ENCODE peak calls at places on chromosomes 16 and 17, in eight cellular contexts. V is psoas muscle, W is Calu3, Z is WTC11, D is GM06990, L is BE2C, S is PC-9, T is endothelial cell. J is an unnamed sample.

GRCh38 chr17:61540870-61541269 is 50.1 kb downstream of the NACA2 start:
- DNase-seq in V (no peak), W (no peak), Z (no peak), D (no peak), L (no peak), S (no peak), T (no peak), J (no peak)

GRCh38 chr16:49621240-49622083 is 234.4 kb downstream of the ZNF423 start:
- DNase-seq in V (no peak), W (no peak), Z (no peak), D (no peak), L (peak), S (no peak), T (no peak), J (no peak)

GRCh38 chr16:30786115-30786935 is 680 bp downstream of the ZNF629 start:
- DNase-seq in V (peak), W (peak), Z (peak), D (no peak), L (peak), S (peak), T (peak), J (no peak)

GRCh38 chr17:67420994-67421393 is 43.9 kb downstream of the PITPNC1 start:
- DNase-seq in V (no peak), W (no peak), Z (no peak), D (no peak), L (no peak), S (no peak), T (no peak), J (no peak)

GRCh38 chr17:16391451-16391850 is 10.6 kb downstream of the UBB start:
- DNase-seq in V (no peak), W (no peak), Z (no peak), D (no peak), L (no peak), S (no peak), T (no peak), J (no peak)

GRCh38 chr16:87569601-87570559 is 32.4 kb upstream of the JPH3 start:
- DNase-seq in V (no peak), W (no peak), Z (no peak), D (no peak), L (no peak), S (no peak), T (no peak), J (no peak)

GRCh38 chr16:66608241-66609138 is 4.0 kb downstream of the CMTM3 start:
- DNase-seq in V (peak), W (peak), Z (peak), D (peak), L (peak), S (peak), T (peak), J (peak)

GRCh38 chr17:19686400-19687090 is 29.8 kb downstream of the SLC47A2 start:
- DNase-seq in V (no peak), W (no peak), Z (no peak), D (no peak), L (no peak), S (no peak), T (no peak), J (no peak)

GRCh38 chr17:80363518-80364090 is 51.4 kb upstream of the ENDOV start:
- DNase-seq in V (no peak), W (no peak), Z (no peak), D (no peak), L (no peak), S (no peak), T (no peak), J (no peak)

GRCh38 chr16:12679660-12680272 is 123.9 kb downstream of the CPPED1 start:
- DNase-seq in V (no peak), W (no peak), Z (no peak), D (no peak), L (no peak), S (no peak), T (no peak), J (no peak)

GRCh38 chr17:48483471-48484131 is 47.2 kb downstream of the HOXB1 start:
- DNase-seq in V (peak), W (peak), Z (no peak), D (peak), L (no peak), S (peak), T (peak), J (no peak)

GRCh38 chr16:89052824-89053724 is 40.6 kb upstream of the ACSF3 start:
- DNase-seq in V (no peak), W (peak), Z (no peak), D (no peak), L (no peak), S (peak), T (no peak), J (no peak)

GRCh38 chr17:81471804-81472456 is 40.7 kb downstream of the ACTG1 start:
- DNase-seq in V (peak), W (no peak), Z (peak), D (no peak), L (peak), S (no peak), T (no peak), J (no peak)

GRCh38 chr16:85934210-85934609 is 35.2 kb downstream of the IRF8 start:
- DNase-seq in V (no peak), W (no peak), Z (no peak), D (no peak), L (no peak), S (no peak), T (no peak), J (no peak)

GRCh38 chr17:18191071-18191667 is 7.5 kb downstream of the ALKBH5 start:
- DNase-seq in V (no peak), W (no peak), Z (no peak), D (no peak), L (no peak), S (no peak), T (no peak), J (no peak)

GRCh38 chr16:4272114-4272954 is 489 bp downstream of the TFAP4 start:
- DNase-seq in V (peak), W (peak), Z (peak), D (peak), L (no peak), S (peak), T (peak), J (no peak)

GRCh38 chr17:39667262-39668140 is 752 bp upstream of the PNMT start:
- DNase-seq in V (no peak), W (peak), Z (peak), D (no peak), L (peak), S (peak), T (no peak), J (no peak)

GRCh38 chr17:66715745-66716156 is 119.2 kb upstream of the CACNG5 start:
- DNase-seq in V (no peak), W (peak), Z (no peak), D (no peak), L (no peak), S (peak), T (peak), J (no peak)

GRCh38 chr16:84378567-84378966 is 10.2 kb downstream of the ATP2C2 start:
- DNase-seq in V (no peak), W (no peak), Z (no peak), D (no peak), L (no peak), S (no peak), T (no peak), J (no peak)

GRCh38 chr17:75774988-75775668 is 9.5 kb upstream of the UNK start:
- DNase-seq in V (no peak), W (no peak), Z (no peak), D (no peak), L (no peak), S (peak), T (no peak), J (no peak)

GRCh38 chr16:7867831-7868230 is 535.2 kb downstream of the RBFOX1 start:
- DNase-seq in V (no peak), W (no peak), Z (no peak), D (no peak), L (no peak), S (no peak), T (no peak), J (no peak)

GRCh38 chr16:30723725-30724355 is 24.4 kb upstream of the PHKG2 start:
- DNase-seq in V (no peak), W (no peak), Z (no peak), D (no peak), L (no peak), S (no peak), T (no peak), J (no peak)

GRCh38 chr17:45341389-45342158 is 24.8 kb upstream of the MAP3K14 start:
- DNase-seq in V (peak), W (peak), Z (peak), D (no peak), L (peak), S (peak), T (peak), J (no peak)

DNA sequence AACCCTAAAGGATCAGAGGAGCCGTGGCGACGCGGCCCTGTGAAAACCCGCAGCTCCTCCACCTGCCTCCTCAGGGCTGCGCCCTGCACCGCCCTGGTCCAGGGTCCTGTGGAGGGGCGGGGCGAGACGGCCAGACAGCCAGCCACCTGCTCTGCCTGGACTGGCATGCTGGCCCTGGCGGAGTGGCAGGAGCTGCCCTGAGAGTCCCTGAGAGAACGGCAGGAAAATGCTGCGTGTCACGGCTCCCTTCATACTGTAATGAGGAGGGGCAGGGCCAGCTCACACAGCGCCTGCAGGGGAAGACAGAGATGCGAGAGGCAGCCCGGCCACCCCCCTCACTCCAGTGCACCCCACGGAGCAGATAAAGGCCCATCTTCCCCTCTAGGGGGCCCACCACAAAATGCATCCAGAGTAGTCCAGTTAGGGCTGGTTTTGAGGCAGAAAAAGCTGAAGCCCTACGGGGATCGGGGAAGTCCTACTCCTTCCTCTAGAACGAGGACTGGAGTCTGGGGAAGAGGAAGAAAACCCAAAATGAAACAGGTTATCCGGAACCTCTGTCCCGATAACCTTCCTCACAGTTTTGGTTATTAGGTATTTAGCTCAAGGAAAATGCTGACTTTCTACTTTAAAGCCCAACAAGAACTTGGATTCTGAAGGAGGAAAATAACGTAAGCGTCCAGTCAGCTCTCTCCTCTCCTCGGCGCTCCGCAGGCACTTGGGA is 97.6 kb upstream of the DNAH17 start:
- DNase-seq in V (no peak), W (no peak), Z (peak), D (no peak), L (no peak), S (no peak), T (no peak), J (no peak)
- TF ChIP-seq CTCF in V (no peak), W (no peak), Z (no peak), D (peak), L (peak), S (no peak), T (no peak), J (no peak)

GRCh38 chr17:54900457-54901229 is at the start of gene TOM1L1:
- DNase-seq in V (peak), W (peak), Z (peak), D (peak), L (peak), S (peak), T (peak), J (no peak)
- TF ChIP-seq CTCF in V (no peak), W (no peak), Z (no peak), D (peak), L (no peak), S (peak), T (no peak), J (no peak)

GRCh38 chr16:27426423-27427408 is 24.7 kb downstream of the IL21R start:
- DNase-seq in V (no peak), W (peak), Z (no peak), D (peak), L (no peak), S (peak), T (peak), J (peak)

GRCh38 chr16:27429981-27430441 is 28.0 kb downstream of the IL21R start:
- DNase-seq in V (no peak), W (no peak), Z (no peak), D (peak), L (no peak), S (no peak), T (peak), J (peak)

GRCh38 chr16:27429330-27429871 is 27.4 kb downstream of the IL21R start:
- DNase-seq in V (no peak), W (no peak), Z (no peak), D (no peak), L (no peak), S (no peak), T (no peak), J (no peak)

GRCh38 chr16:27427538-27427937 is 25.6 kb downstream of the IL21R start:
- DNase-seq in V (no peak), W (no peak), Z (no peak), D (no peak), L (no peak), S (no peak), T (no peak), J (peak)

DNA sequence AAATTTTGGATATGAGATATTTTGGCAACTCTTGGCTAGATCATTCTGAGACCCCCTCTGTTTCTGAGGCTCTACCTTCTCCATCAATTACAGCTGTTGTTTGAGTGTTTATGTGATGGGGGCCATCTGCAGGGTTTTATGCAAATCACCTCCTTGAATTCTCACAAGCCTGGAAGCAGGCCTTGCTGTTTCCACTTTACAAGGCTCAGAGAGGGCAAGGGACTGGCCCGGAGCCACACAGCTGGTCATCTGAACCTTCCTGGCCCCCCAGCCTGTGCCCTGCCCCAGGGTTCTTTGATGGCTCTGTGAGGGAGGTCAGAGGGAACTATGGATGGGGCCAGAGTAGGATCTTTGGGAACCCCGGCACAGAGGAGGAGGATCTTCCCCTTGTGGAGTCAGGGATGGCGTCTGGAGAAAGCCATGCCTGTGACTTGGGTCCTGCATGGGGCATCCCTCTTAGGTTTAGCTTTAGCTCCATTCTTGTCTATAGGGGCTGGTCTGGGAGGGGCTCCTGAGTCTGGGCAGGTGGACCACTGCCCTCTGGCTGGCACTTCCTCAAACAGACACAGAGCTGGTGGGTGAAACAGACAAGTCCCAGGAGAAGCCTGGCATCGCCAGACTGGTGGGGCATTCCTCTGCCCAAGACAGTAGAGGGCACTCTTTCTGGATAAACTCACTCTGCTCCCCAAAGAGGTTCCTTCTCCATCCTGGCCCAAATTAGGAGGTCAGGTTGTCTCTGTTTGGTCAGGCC is 26.2 kb downstream of the IL21R start:
- DNase-seq in V (no peak), W (no peak), Z (no peak), D (no peak), L (no peak), S (no peak), T (peak), J (peak)
- TF ChIP-seq CTCF in V (no peak), W (peak), Z (no peak), D (peak), L (no peak), S (no peak), T (no peak), J (no peak)

DNA sequence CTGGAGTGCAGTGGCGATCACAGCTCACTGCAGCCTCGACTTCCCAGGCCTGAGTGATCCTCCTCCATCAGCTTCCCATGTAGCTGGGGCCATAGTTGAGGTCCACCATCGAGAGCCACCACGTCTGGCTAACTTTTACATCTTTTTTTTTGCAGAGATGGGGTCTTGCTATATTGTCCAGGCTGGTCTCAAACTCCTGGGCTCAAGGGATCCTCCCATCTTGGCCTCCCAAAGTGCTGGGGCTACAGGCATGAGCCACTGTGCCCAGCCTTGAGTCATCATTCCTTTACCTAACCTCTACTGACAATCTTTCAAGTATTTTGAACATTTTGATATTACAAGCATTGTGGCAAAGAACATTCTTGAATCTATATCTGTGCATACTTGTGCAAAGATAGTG is 9.4 kb upstream of the CCDC92B start:
- DNase-seq in V (no peak), W (no peak), Z (no peak), D (no peak), L (no peak), S (no peak), T (no peak), J (no peak)
- TF ChIP-seq CTCF in V (no peak), W (no peak), Z (no peak), D (no peak), L (no peak), S (no peak), T (no peak), J (no peak)